ENCODE peak calls at places on chromosomes 5 and 9, in four cellular contexts. One of them, this sample, is unnamed.

GRCh38 chr5:122076669-122077450 is 1.2 kb downstream of the LOX start:
- DNase-seq in aorta: peak; percentile 86
- DNase-seq in left ventricle myocardium inferior: peak; percentile 71
- DNase-seq in mesendoderm: peak; percentile 85
- DNase-seq in this sample: peak; percentile 85

GRCh38 chr5:73636408-73636807 is 10.4 kb downstream of the ARHGEF28 start:
- DNase-seq in aorta: no peak
- DNase-seq in left ventricle myocardium inferior: no peak
- DNase-seq in mesendoderm: no peak
- DNase-seq in this sample: no peak

GRCh38 chr5:80153586-80154126 is 102.2 kb downstream of the SERINC5 start:
- DNase-seq in aorta: no peak
- DNase-seq in left ventricle myocardium inferior: no peak
- DNase-seq in mesendoderm: no peak
- DNase-seq in this sample: no peak

GRCh38 chr9:97573482-97574073 is 59.6 kb downstream of the TSTD2 start:
- DNase-seq in aorta: no peak
- DNase-seq in left ventricle myocardium inferior: no peak
- DNase-seq in mesendoderm: no peak
- DNase-seq in this sample: no peak

GRCh38 chr9:88198346-88198807 is 60.1 kb upstream of the SPATA31C2 start:
- DNase-seq in aorta: peak; percentile 66
- DNase-seq in left ventricle myocardium inferior: no peak
- DNase-seq in mesendoderm: no peak
- DNase-seq in this sample: no peak

GRCh38 chr5:135157421-135158314 is 123.6 kb upstream of the PITX1 start:
- DNase-seq in aorta: no peak
- DNase-seq in left ventricle myocardium inferior: no peak
- DNase-seq in mesendoderm: peak; percentile 50
- DNase-seq in this sample: no peak

GRCh38 chr5:147532157-147532556 is 22.3 kb upstream of the DPYSL3 start:
- DNase-seq in aorta: no peak
- DNase-seq in left ventricle myocardium inferior: no peak
- DNase-seq in mesendoderm: no peak
- DNase-seq in this sample: no peak

GRCh38 chr9:87138128-87139040 is 191.1 kb upstream of the GAS1 start:
- DNase-seq in aorta: no peak
- DNase-seq in left ventricle myocardium inferior: no peak
- DNase-seq in mesendoderm: no peak
- DNase-seq in this sample: no peak

GRCh38 chr5:116573617-116574431 is 799 bp downstream of the SEMA6A start:
- DNase-seq in aorta: no peak
- DNase-seq in left ventricle myocardium inferior: peak; percentile 22
- DNase-seq in mesendoderm: peak; percentile 41
- DNase-seq in this sample: peak; percentile 24

GRCh38 chr5:41094871-41095270 is 23.7 kb upstream of the MROH2B start:
- DNase-seq in aorta: no peak
- DNase-seq in left ventricle myocardium inferior: no peak
- DNase-seq in mesendoderm: peak; percentile 45
- DNase-seq in this sample: no peak

GRCh38 chr9:95055851-95056551 is 261.5 kb downstream of the FANCC start:
- DNase-seq in aorta: no peak
- DNase-seq in left ventricle myocardium inferior: no peak
- DNase-seq in mesendoderm: peak; percentile 68
- DNase-seq in this sample: no peak

GRCh38 chr9:80792721-80793120 is 896.6 kb downstream of the TLE1 start:
- DNase-seq in aorta: no peak
- DNase-seq in left ventricle myocardium inferior: peak; percentile 17
- DNase-seq in mesendoderm: no peak
- DNase-seq in this sample: no peak

GRCh38 chr9:90974007-90974406 is 172.4 kb downstream of the SYK start:
- DNase-seq in aorta: no peak
- DNase-seq in left ventricle myocardium inferior: no peak
- DNase-seq in mesendoderm: no peak
- DNase-seq in this sample: no peak

GRCh38 chr9:110538169-110538568 is 41.4 kb downstream of the SVEP1 start:
- DNase-seq in aorta: no peak
- DNase-seq in left ventricle myocardium inferior: no peak
- DNase-seq in mesendoderm: no peak
- DNase-seq in this sample: no peak

GRCh38 chr5:21419383-21419782 is 1431.4 kb upstream of the CDH18 start:
- DNase-seq in aorta: no peak
- DNase-seq in left ventricle myocardium inferior: no peak
- DNase-seq in mesendoderm: no peak
- DNase-seq in this sample: no peak

GRCh38 chr9:132800038-132800648 is 77.9 kb downstream of the AK8 start:
- DNase-seq in aorta: peak; percentile 83
- DNase-seq in left ventricle myocardium inferior: peak; percentile 76
- DNase-seq in mesendoderm: peak; percentile 86
- DNase-seq in this sample: peak; percentile 67
- H3K27me3 ChIP-seq in aorta: no peaks in the 10 kb centered on the region
- H3K27me3 ChIP-seq in left ventricle myocardium inferior: peaks cover 38% of the 10 kb centered on the region
- H3K27me3 ChIP-seq in mesendoderm: peaks cover 2% of the 10 kb centered on the region
- H3K27me3 ChIP-seq in this sample: no peaks in the 10 kb centered on the region

DNA sequence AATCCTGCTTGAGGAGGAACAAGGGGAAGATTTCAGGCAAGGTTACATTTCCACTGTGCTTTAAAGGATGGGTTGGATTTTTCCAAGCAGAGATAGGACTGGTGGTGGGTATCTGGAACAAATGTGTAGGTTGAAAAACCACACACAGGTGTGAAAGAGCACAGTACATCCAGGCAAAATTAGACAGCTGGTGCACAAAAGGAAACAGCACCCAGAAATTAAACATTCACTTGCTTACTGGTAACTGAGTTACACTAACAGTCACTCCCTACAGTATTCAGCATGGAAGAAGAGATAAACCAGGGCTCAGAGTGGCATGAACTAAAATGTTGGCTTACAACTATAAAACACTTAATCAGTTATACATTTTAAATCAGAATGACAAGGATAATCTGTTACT is 81.5 kb upstream of the RASEF start:
- DNase-seq in aorta: no peak
- DNase-seq in left ventricle myocardium inferior: no peak
- DNase-seq in mesendoderm: no peak
- DNase-seq in this sample: no peak
- H3K4me1 ChIP-seq in aorta: no peaks in the 10 kb centered on the region
- H3K4me1 ChIP-seq in left ventricle myocardium inferior: no peaks in the 10 kb centered on the region
- H3K4me1 ChIP-seq in mesendoderm: no peaks in the 10 kb centered on the region
- H3K4me1 ChIP-seq in this sample: no peaks in the 10 kb centered on the region

GRCh38 chr9:126650404-126650804 is 36.7 kb downstream of the LMX1B start:
- DNase-seq in aorta: no peak
- DNase-seq in left ventricle myocardium inferior: no peak
- DNase-seq in mesendoderm: no peak
- DNase-seq in this sample: no peak
- H3K27me3 ChIP-seq in aorta: no peaks in the 10 kb centered on the region
- H3K27me3 ChIP-seq in left ventricle myocardium inferior: peaks cover 99% of the 10 kb centered on the region
- H3K27me3 ChIP-seq in mesendoderm: peaks cover 15% of the 10 kb centered on the region
- H3K27me3 ChIP-seq in this sample: no peaks in the 10 kb centered on the region

GRCh38 chr5:14199902-14200301 is 56.8 kb downstream of the TRIO start:
- DNase-seq in aorta: no peak
- DNase-seq in left ventricle myocardium inferior: peak; percentile 40
- DNase-seq in mesendoderm: no peak
- DNase-seq in this sample: no peak
- H3K4me1 ChIP-seq in aorta: peaks cover 9% of the 10 kb centered on the region
- H3K4me1 ChIP-seq in left ventricle myocardium inferior: peaks cover 98% of the 10 kb centered on the region
- H3K4me1 ChIP-seq in mesendoderm: peaks cover 8% of the 10 kb centered on the region
- H3K4me1 ChIP-seq in this sample: no peaks in the 10 kb centered on the region

DNA sequence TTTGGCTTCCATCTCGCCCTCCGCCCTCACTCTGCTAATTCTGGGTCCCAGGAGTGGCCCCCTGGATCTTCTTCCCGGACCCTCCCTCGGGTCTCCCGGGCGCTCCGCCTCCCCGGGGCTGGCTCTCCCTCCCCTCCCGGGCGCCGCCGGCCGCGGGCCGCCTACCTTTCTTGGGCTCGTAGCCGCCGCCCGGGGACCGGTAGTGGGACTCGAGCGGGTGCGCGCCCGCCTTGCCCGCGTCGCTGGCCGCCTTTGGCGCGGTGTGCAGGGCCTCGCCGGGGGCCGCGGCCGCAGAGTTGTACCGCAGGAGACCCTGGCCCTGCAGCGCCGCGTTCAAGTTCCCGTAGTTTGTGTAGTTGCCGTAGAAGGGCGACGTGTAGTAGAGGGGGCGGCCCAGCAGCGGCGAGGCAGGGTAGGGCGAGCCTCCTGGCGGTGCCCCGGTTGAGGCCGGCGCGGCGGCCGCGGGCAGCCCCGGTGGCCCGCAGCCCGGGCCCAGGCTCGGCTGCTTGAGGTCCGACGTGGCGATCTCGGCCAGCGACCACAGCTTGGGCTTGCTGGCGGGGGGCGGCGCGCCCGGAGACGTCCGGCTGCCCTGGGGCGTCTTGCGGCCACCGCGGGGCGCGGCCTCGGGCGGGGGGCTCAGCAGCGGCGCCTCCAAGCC is 3.2 kb downstream of the IRX2 start:
- DNase-seq in aorta: no peak
- DNase-seq in left ventricle myocardium inferior: no peak
- DNase-seq in mesendoderm: no peak
- DNase-seq in this sample: no peak
- H3K27me3 ChIP-seq in aorta: no peaks in the 10 kb centered on the region
- H3K27me3 ChIP-seq in left ventricle myocardium inferior: peaks cover 98% of the 10 kb centered on the region
- H3K27me3 ChIP-seq in mesendoderm: peaks cover 34% of the 10 kb centered on the region
- H3K27me3 ChIP-seq in this sample: peaks cover 54% of the 10 kb centered on the region

GRCh38 chr9:134033516-134034214 is 8.4 kb downstream of the BRD3OS start:
- DNase-seq in aorta: no peak
- DNase-seq in left ventricle myocardium inferior: no peak
- DNase-seq in mesendoderm: no peak
- DNase-seq in this sample: no peak
- H3K4me1 ChIP-seq in aorta: no peaks in the 10 kb centered on the region
- H3K4me1 ChIP-seq in left ventricle myocardium inferior: no peaks in the 10 kb centered on the region
- H3K4me1 ChIP-seq in mesendoderm: no peaks in the 10 kb centered on the region
- H3K4me1 ChIP-seq in this sample: no peaks in the 10 kb centered on the region

GRCh38 chr5:178818094-178818493 is 41.7 kb upstream of the ZNF354B start:
- DNase-seq in aorta: no peak
- DNase-seq in left ventricle myocardium inferior: no peak
- DNase-seq in mesendoderm: no peak
- DNase-seq in this sample: peak; percentile 37

GRCh38 chr5:178820001-178820400 is 39.8 kb upstream of the ZNF354B start:
- DNase-seq in aorta: no peak
- DNase-seq in left ventricle myocardium inferior: no peak
- DNase-seq in mesendoderm: no peak
- DNase-seq in this sample: no peak

GRCh38 chr5:178817506-178817905 is 42.2 kb upstream of the ZNF354B start:
- DNase-seq in aorta: no peak
- DNase-seq in left ventricle myocardium inferior: no peak
- DNase-seq in mesendoderm: no peak
- DNase-seq in this sample: no peak
- H3K27me3 ChIP-seq in aorta: no peaks in the 10 kb centered on the region
- H3K27me3 ChIP-seq in left ventricle myocardium inferior: peaks cover 28% of the 10 kb centered on the region
- H3K27me3 ChIP-seq in mesendoderm: no peaks in the 10 kb centered on the region
- H3K27me3 ChIP-seq in this sample: no peaks in the 10 kb centered on the region

GRCh38 chr9:136621734-136622093 is 41.0 kb upstream of the EGFL7 start:
- DNase-seq in aorta: no peak
- DNase-seq in left ventricle myocardium inferior: no peak
- DNase-seq in mesendoderm: no peak
- DNase-seq in this sample: peak; percentile 34
- H3K4me1 ChIP-seq in aorta: no peaks in the 10 kb centered on the region
- H3K4me1 ChIP-seq in left ventricle myocardium inferior: peaks cover 40% of the 10 kb centered on the region
- H3K4me1 ChIP-seq in mesendoderm: no peaks in the 10 kb centered on the region
- H3K4me1 ChIP-seq in this sample: peaks cover 27% of the 10 kb centered on the region